ENCODE peak calls at places on chromosomes 1 and 21, in four cellular contexts. X is astrocyte of the spinal cord; Y is AG04450; T is CD8-positive, alpha-beta T cell. Z is an unnamed sample.
A peak's percentile ranks its signal among the peaks of the same experiment; 100 is the strongest.

GRCh38 chr21:23356905-23357304 is 2250.4 kb downstream of the MRPL39 start:
- DNase-seq in X (no peak), Y (no peak), T (no peak), Z (no peak)

GRCh38 chr1:56638248-56638647 is 6.9 kb upstream of the PRKAA2 start:
- DNase-seq in X (no peak), Y (no peak), T (no peak), Z (no peak)

GRCh38 chr1:174023438-174023837 is 1.3 kb upstream of the RC3H1 start:
- DNase-seq in X (peak; percentile 48), Y (no peak), T (no peak), Z (peak; percentile 60)

GRCh38 chr1:9413877-9414213 is 121.2 kb downstream of the SPSB1 start:
- DNase-seq in X (peak; percentile 79), Y (no peak), T (no peak), Z (no peak)

GRCh38 chr1:182357913-182358312 is 33.7 kb downstream of the GLUL start:
- DNase-seq in X (no peak), Y (no peak), T (no peak), Z (no peak)

GRCh38 chr1:23800396-23801337 is at the start of gene GALE:
- DNase-seq in X (peak; percentile 97), Y (peak; percentile 81), T (peak; percentile 97), Z (peak; percentile 96)

GRCh38 chr1:180228648-180229482 is 1.2 kb upstream of the LHX4 start:
- DNase-seq in X (no peak), Y (no peak), T (no peak), Z (no peak)

GRCh38 chr21:17463441-17463840 is 49.4 kb upstream of the CXADR start:
- DNase-seq in X (peak; percentile 79), Y (peak; percentile 76), T (no peak), Z (no peak)

GRCh38 chr1:228902781-228903572 is 167.7 kb downstream of the RHOU start:
- DNase-seq in X (peak; percentile 98), Y (peak; percentile 97), T (no peak), Z (no peak)

GRCh38 chr1:47396671-47397196 is 19.4 kb upstream of the FOXE3 start:
- DNase-seq in X (no peak), Y (no peak), T (no peak), Z (no peak)

GRCh38 chr1:11654571-11655262 is at the start of gene FBXO44:
- DNase-seq in X (no peak), Y (no peak), T (peak; percentile 60), Z (no peak)

GRCh38 chr1:46466477-46467182 is 23.0 kb upstream of the DMBX1 start:
- DNase-seq in X (no peak), Y (no peak), T (no peak), Z (no peak)

GRCh38 chr1:42743302-42744029 is 3.4 kb upstream of the CLDN19 start:
- DNase-seq in X (no peak), Y (no peak), T (no peak), Z (no peak)

GRCh38 chr21:28793043-28793442 is 199.6 kb downstream of the LTN1 start:
- DNase-seq in X (peak; percentile 33), Y (no peak), T (no peak), Z (no peak)

GRCh38 chr1:86152887-86153286 is 3.7 kb downstream of the COL24A1 start:
- DNase-seq in X (no peak), Y (no peak), T (no peak), Z (no peak)

GRCh38 chr1:98333406-98333805 is 328.1 kb upstream of the SNX7 start:
- DNase-seq in X (no peak), Y (no peak), T (no peak), Z (no peak)
- TF ChIP-seq CTCF in X (no peak), Y (no peak), T (no peak), Z (no peak)

GRCh38 chr1:177925006-177925405 is 44.9 kb downstream of the SEC16B start:
- DNase-seq in X (peak; percentile 35), Y (peak; percentile 37), T (no peak), Z (no peak)

GRCh38 chr1:177927021-177927596 is 42.7 kb downstream of the SEC16B start:
- DNase-seq in X (peak; percentile 91), Y (peak; percentile 89), T (no peak), Z (no peak)

GRCh38 chr1:177932123-177932522 is 37.7 kb downstream of the SEC16B start:
- DNase-seq in X (no peak), Y (no peak), T (no peak), Z (no peak)

GRCh38 chr1:177926201-177926600 is 43.7 kb downstream of the SEC16B start:
- DNase-seq in X (no peak), Y (no peak), T (no peak), Z (no peak)

GRCh38 chr1:177928194-177928593 is 41.7 kb downstream of the SEC16B start:
- DNase-seq in X (peak; percentile 40), Y (no peak), T (no peak), Z (no peak)
- TF ChIP-seq CTCF in X (peak; percentile 32), Y (peak; percentile 45), T (no peak), Z (no peak)

GRCh38 chr1:114262314-114262960 is 108.8 kb upstream of the SYT6 start:
- DNase-seq in X (no peak), Y (no peak), T (no peak), Z (no peak)

GRCh38 chr1:114260805-114261488 is 107.3 kb upstream of the SYT6 start:
- DNase-seq in X (no peak), Y (no peak), T (no peak), Z (no peak)

GRCh38 chr1:114259517-114260160 is 106.0 kb upstream of the SYT6 start:
- DNase-seq in X (no peak), Y (no peak), T (no peak), Z (no peak)

GRCh38 chr1:114258074-114258473 is 104.4 kb upstream of the SYT6 start:
- DNase-seq in X (no peak), Y (no peak), T (no peak), Z (no peak)

GRCh38 chr1:114258633-114259032 is 105.0 kb upstream of the SYT6 start:
- DNase-seq in X (no peak), Y (no peak), T (no peak), Z (no peak)
- TF ChIP-seq CTCF in X (no peak), Y (no peak), T (no peak), Z (no peak)

GRCh38 chr1:179104851-179105250 is 23.0 kb downstream of the TOR3A start:
- DNase-seq in X (no peak), Y (no peak), T (no peak), Z (no peak)

GRCh38 chr1:179108644-179109043 is 26.8 kb downstream of the TOR3A start:
- DNase-seq in X (no peak), Y (no peak), T (no peak), Z (no peak)

GRCh38 chr1:179103999-179104398 is 22.1 kb downstream of the TOR3A start:
- DNase-seq in X (no peak), Y (no peak), T (no peak), Z (no peak)

GRCh38 chr1:179107706-179108629 is 26.1 kb downstream of the TOR3A start:
- DNase-seq in X (no peak), Y (no peak), T (no peak), Z (no peak)

GRCh38 chr1:179105393-179105792 is 23.5 kb downstream of the TOR3A start:
- DNase-seq in X (no peak), Y (no peak), T (no peak), Z (no peak)
- TF ChIP-seq CTCF in X (peak; percentile 52), Y (peak; percentile 50), T (no peak), Z (no peak)

DNA sequence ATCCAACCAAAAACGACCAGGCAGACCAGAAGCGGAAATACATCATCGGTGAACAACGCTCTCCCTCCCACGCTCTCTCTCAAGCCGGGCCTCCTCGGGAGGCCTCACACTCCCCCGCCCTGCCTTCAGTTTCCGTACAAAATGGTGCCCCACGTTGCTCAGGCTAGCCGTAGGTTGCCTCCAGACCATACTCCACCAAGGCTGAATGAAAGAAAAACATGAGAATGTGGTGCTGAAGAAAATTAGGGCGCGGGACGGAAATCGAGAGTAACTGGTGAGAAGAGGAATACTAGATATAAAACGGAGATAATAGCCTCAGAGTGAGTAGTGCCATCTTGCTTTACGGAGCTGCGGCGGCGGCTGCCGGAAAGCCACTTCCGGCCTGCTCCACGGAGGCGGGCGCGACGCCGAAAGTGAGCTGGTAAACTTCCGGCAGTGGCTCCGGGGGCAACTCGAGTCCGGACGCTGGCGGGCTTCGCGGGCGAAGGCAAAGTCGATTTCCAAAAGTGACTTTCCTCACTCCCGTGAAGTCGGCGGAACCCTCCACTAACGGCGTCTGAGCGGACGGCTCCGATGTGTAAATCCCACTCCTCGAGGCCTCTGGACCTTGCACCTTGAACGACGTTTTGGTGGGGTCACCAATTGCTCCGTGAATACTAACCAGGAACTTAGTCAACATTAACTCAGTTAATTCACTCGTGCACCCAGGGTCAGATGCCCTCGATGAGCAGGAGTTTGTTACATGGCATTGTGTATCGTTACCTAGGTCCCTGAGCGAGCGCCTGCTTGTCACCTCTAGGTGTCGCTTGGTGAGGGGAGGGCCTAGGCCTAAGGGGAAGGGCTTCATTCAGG is at the start of gene SH3BP5L:
- DNase-seq in X (peak; percentile 98), Y (peak; percentile 86), T (peak; percentile 84), Z (peak; percentile 92)
- TF ChIP-seq CTCF in X (peak; percentile 83), Y (peak; percentile 65), T (peak; percentile 67), Z (peak; percentile 80)